ENCODE peak calls at places on chromosomes 3 and 15, in seven cellular contexts. F is COLO829, W is H7, R is T-helper 17 cell, Q is fibroblast of pulmonary artery, X is lung microvascular endothelial cell, K is fibroblast of mammary gland. Y is an unnamed sample.

GRCh38 chr3:127273196-127273595 is 14.7 kb downstream of the PRR20G start:
- DNase-seq in R (no peak), W (no peak), Q (no peak), F (no peak), X (no peak), K (no peak), Y (no peak)

GRCh38 chr15:78177447-78177873 is 28.3 kb downstream of the IDH3A start:
- DNase-seq in Q (peak; percentile 25), X (peak; percentile 46), R (no peak), F (peak; percentile 9), K (peak; percentile 10), W (peak; percentile 93), Y (no peak)

GRCh38 chr15:55774113-55774970 is 31.4 kb upstream of the PRTG start:
- DNase-seq in X (peak; percentile 31), R (peak; percentile 13), K (peak; percentile 34), Q (peak; percentile 30), W (peak; percentile 70), F (no peak), Y (peak; percentile 21)

GRCh38 chr3:3232251-3232650 is 52.8 kb upstream of the CRBN start:
- DNase-seq in Q (no peak), R (no peak), W (no peak), X (no peak), K (no peak), F (no peak), Y (no peak)

GRCh38 chr15:88419830-88420229 is 47.4 kb downstream of the MRPL46 start:
- DNase-seq in K (peak; percentile 40), W (no peak), R (no peak), X (no peak), F (no peak), Q (no peak), Y (no peak)

GRCh38 chr15:41557673-41558399 is 1.2 kb upstream of the TYRO3 start:
- DNase-seq in Q (peak; percentile 74), F (peak; percentile 57), X (peak; percentile 73), K (peak; percentile 66), R (peak; percentile 61), W (peak; percentile 92), Y (peak; percentile 76)

GRCh38 chr3:179949869-179950268 is 86.9 kb downstream of the PEX5L start:
- DNase-seq in K (no peak), F (no peak), R (no peak), W (no peak), Q (no peak), X (no peak), Y (no peak)

GRCh38 chr3:126081618-126082333 is 2.1 kb downstream of the SLC41A3 start:
- DNase-seq in R (no peak), X (peak; percentile 34), F (peak; percentile 64), K (peak; percentile 69), W (peak; percentile 67), Q (peak; percentile 33), Y (no peak)

GRCh38 chr3:147661916-147662315 is 252.8 kb downstream of the ZIC1 start:
- DNase-seq in F (no peak), X (no peak), R (no peak), K (no peak), W (no peak), Q (no peak), Y (no peak)

GRCh38 chr3:71585891-71586809 is 2.6 kb upstream of the FOXP1 start:
- DNase-seq in R (peak; percentile 6), X (peak; percentile 81), Q (peak; percentile 69), F (peak; percentile 19), K (peak; percentile 66), W (peak; percentile 21), Y (no peak)

GRCh38 chr15:96802870-96803269 is 472.4 kb downstream of the NR2F2 start:
- DNase-seq in Q (no peak), F (no peak), X (no peak), R (no peak), K (no peak), W (no peak), Y (no peak)

GRCh38 chr3:101518421-101518871 is 5.4 kb upstream of the SENP7 start:
- DNase-seq in R (peak; percentile 12), X (no peak), K (peak; percentile 22), Q (no peak), F (no peak), W (no peak), Y (no peak)

GRCh38 chr3:190281308-190282051 is 40.8 kb downstream of the CLDN1 start:
- DNase-seq in K (peak; percentile 54), X (peak; percentile 63), F (no peak), W (no peak), R (no peak), Q (peak; percentile 71), Y (no peak)

GRCh38 chr3:115698851-115699535 is 75.7 kb downstream of the GAP43 start:
- DNase-seq in W (no peak), F (peak; percentile 8), K (no peak), Q (peak; percentile 8), X (no peak), R (no peak), Y (no peak)

GRCh38 chr3:56683122-56683817 is at the start of gene TASOR:
- DNase-seq in K (peak; percentile 59), X (peak; percentile 88), Q (peak; percentile 81), R (peak; percentile 85), F (peak; percentile 92), W (peak; percentile 93), Y (peak; percentile 87)

GRCh38 chr3:68306571-68306970 is 625.8 kb downstream of the TAFA4 start:
- DNase-seq in Q (peak; percentile 1), K (no peak), R (peak; percentile 4), X (peak; percentile 2), F (peak; percentile 13), W (peak; percentile 42), Y (no peak)

GRCh38 chr3:145719118-145719517 is 441.9 kb downstream of the PLOD2 start:
- DNase-seq in W (no peak), Q (no peak), R (no peak), X (no peak), F (no peak), K (no peak), Y (no peak)

GRCh38 chr3:139202226-139202958 is 141.4 kb upstream of the MRPS22 start:
- DNase-seq in W (peak; percentile 62), R (no peak), X (peak; percentile 74), K (no peak), F (no peak), Q (no peak), Y (no peak)

Y was measured in natural killer cell.